ENCODE peak calls at places on chromosomes 13 and 19, in seven cellular contexts. One of them, this sample, is unnamed.

GRCh38 chr19:6803036-6803404 is 30.5 kb downstream of the VAV1 start:
- DNase-seq in ELF-1: no peak
- DNase-seq in IMR-90: no peak
- DNase-seq in RPMI7951: no peak
- DNase-seq in A549: no peak
- DNase-seq in heart left ventricle: no peak
- DNase-seq in GM03348: no peak
- DNase-seq in this sample: no peak

GRCh38 chr13:35478384-35479222 is 2.1 kb upstream of the MAB21L1 start:
- DNase-seq in ELF-1: peak
- DNase-seq in IMR-90: no peak
- DNase-seq in RPMI7951: no peak
- DNase-seq in A549: no peak
- DNase-seq in heart left ventricle: no peak
- DNase-seq in GM03348: no peak
- DNase-seq in this sample: no peak

GRCh38 chr13:93689333-93689732 is 462.7 kb downstream of the GPC6 start:
- DNase-seq in ELF-1: no peak
- DNase-seq in IMR-90: peak
- DNase-seq in RPMI7951: no peak
- DNase-seq in A549: no peak
- DNase-seq in heart left ventricle: no peak
- DNase-seq in GM03348: peak
- DNase-seq in this sample: no peak

GRCh38 chr19:2783781-2784145 is 690 bp upstream of the SGTA start:
- DNase-seq in ELF-1: no peak
- DNase-seq in IMR-90: no peak
- DNase-seq in RPMI7951: no peak
- DNase-seq in A549: no peak
- DNase-seq in heart left ventricle: no peak
- DNase-seq in GM03348: no peak
- DNase-seq in this sample: no peak

GRCh38 chr19:2602391-2603181 is 99.9 kb downstream of the GNG7 start:
- DNase-seq in ELF-1: peak
- DNase-seq in IMR-90: peak
- DNase-seq in RPMI7951: peak
- DNase-seq in A549: no peak
- DNase-seq in heart left ventricle: peak
- DNase-seq in GM03348: peak
- DNase-seq in this sample: peak

GRCh38 chr13:34671136-34671535 is 270.9 kb upstream of the NBEA start:
- DNase-seq in ELF-1: no peak
- DNase-seq in IMR-90: no peak
- DNase-seq in RPMI7951: peak
- DNase-seq in A549: no peak
- DNase-seq in heart left ventricle: peak
- DNase-seq in GM03348: no peak
- DNase-seq in this sample: peak

GRCh38 chr13:27261376-27261775 is 9.3 kb upstream of the RASL11A start:
- DNase-seq in ELF-1: no peak
- DNase-seq in IMR-90: no peak
- DNase-seq in RPMI7951: no peak
- DNase-seq in A549: no peak
- DNase-seq in heart left ventricle: no peak
- DNase-seq in GM03348: no peak
- DNase-seq in this sample: no peak

GRCh38 chr19:18291590-18292459 is 10.4 kb upstream of the JUND start:
- DNase-seq in ELF-1: peak
- DNase-seq in IMR-90: peak
- DNase-seq in RPMI7951: peak
- DNase-seq in A549: peak
- DNase-seq in heart left ventricle: peak
- DNase-seq in GM03348: peak
- DNase-seq in this sample: peak

GRCh38 chr19:40607311-40607871 is 6.2 kb downstream of the LTBP4 start:
- DNase-seq in ELF-1: peak
- DNase-seq in IMR-90: no peak
- DNase-seq in RPMI7951: no peak
- DNase-seq in A549: no peak
- DNase-seq in heart left ventricle: no peak
- DNase-seq in GM03348: no peak
- DNase-seq in this sample: no peak

GRCh38 chr19:53989600-53990533 is 1.6 kb upstream of the CACNG6 start:
- DNase-seq in ELF-1: no peak
- DNase-seq in IMR-90: no peak
- DNase-seq in RPMI7951: peak
- DNase-seq in A549: peak
- DNase-seq in heart left ventricle: no peak
- DNase-seq in GM03348: no peak
- DNase-seq in this sample: no peak

GRCh38 chr13:72458701-72459100 is 268.7 kb downstream of the MZT1 start:
- DNase-seq in ELF-1: no peak
- DNase-seq in IMR-90: no peak
- DNase-seq in RPMI7951: no peak
- DNase-seq in A549: no peak
- DNase-seq in heart left ventricle: no peak
- DNase-seq in GM03348: no peak
- DNase-seq in this sample: no peak

GRCh38 chr13:40549500-40550094 is 116.8 kb downstream of the FOXO1 start:
- DNase-seq in ELF-1: peak
- DNase-seq in IMR-90: no peak
- DNase-seq in RPMI7951: peak
- DNase-seq in A549: no peak
- DNase-seq in heart left ventricle: no peak
- DNase-seq in GM03348: peak
- DNase-seq in this sample: peak